ENCODE peak calls at places on chromosomes 12 and 14, in five cellular contexts. One of them, this sample, is unnamed.
A peak's percentile ranks its signal among the peaks of the same experiment; 100 is the strongest.

GRCh38 chr14:36605506-36605857 is 23.1 kb upstream of the NKX2-8 start:
- DNase-seq in GM10248: no peak
- DNase-seq in AG04450: no peak
- DNase-seq in fibroblast of villous mesenchyme: no peak
- DNase-seq in stomach: no peak
- DNase-seq in this sample: no peak

GRCh38 chr12:11941601-11942360 is 129.0 kb upstream of the BCL2L14 start:
- DNase-seq in fibroblast of villous mesenchyme: peak; percentile 23
- DNase-seq in AG04450: peak; percentile 20
- DNase-seq in stomach: peak; percentile 50
- DNase-seq in GM10248: no peak
- DNase-seq in this sample: no peak

GRCh38 chr14:100807979-100808734 is 17.8 kb upstream of the MEG3 start:
- DNase-seq in stomach: no peak
- DNase-seq in AG04450: no peak
- DNase-seq in fibroblast of villous mesenchyme: no peak
- DNase-seq in GM10248: no peak
- DNase-seq in this sample: no peak

GRCh38 chr12:101045486-101046474 is 164.3 kb downstream of the SLC5A8 start:
- DNase-seq in AG04450: no peak
- DNase-seq in stomach: no peak
- DNase-seq in GM10248: no peak
- DNase-seq in fibroblast of villous mesenchyme: no peak
- DNase-seq in this sample: no peak

GRCh38 chr12:96308881-96309280 is 91.4 kb downstream of the CDK17 start:
- DNase-seq in GM10248: no peak
- DNase-seq in stomach: no peak
- DNase-seq in AG04450: no peak
- DNase-seq in fibroblast of villous mesenchyme: peak; percentile 44
- DNase-seq in this sample: no peak

GRCh38 chr12:130967631-130968030 is 13.9 kb downstream of the ADGRD1 start:
- DNase-seq in fibroblast of villous mesenchyme: no peak
- DNase-seq in stomach: no peak
- DNase-seq in GM10248: no peak
- DNase-seq in AG04450: no peak
- DNase-seq in this sample: no peak

GRCh38 chr14:74018029-74018703 is 922 bp downstream of the ENTPD5 start:
- DNase-seq in AG04450: no peak
- DNase-seq in fibroblast of villous mesenchyme: peak; percentile 70
- DNase-seq in stomach: no peak
- DNase-seq in GM10248: peak; percentile 47
- DNase-seq in this sample: peak; percentile 54

GRCh38 chr12:19695244-19696098 is 256.2 kb downstream of the AEBP2 start:
- DNase-seq in fibroblast of villous mesenchyme: peak; percentile 12
- DNase-seq in stomach: no peak
- DNase-seq in AG04450: no peak
- DNase-seq in GM10248: no peak
- DNase-seq in this sample: no peak

GRCh38 chr14:37598973-37599526 is 3.6 kb downstream of the TTC6 start:
- DNase-seq in AG04450: no peak
- DNase-seq in fibroblast of villous mesenchyme: no peak
- DNase-seq in stomach: no peak
- DNase-seq in GM10248: no peak
- DNase-seq in this sample: no peak

GRCh38 chr14:55332654-55333570 is 61.7 kb downstream of the FBXO34 start:
- DNase-seq in stomach: no peak
- DNase-seq in GM10248: no peak
- DNase-seq in fibroblast of villous mesenchyme: peak; percentile 64
- DNase-seq in AG04450: no peak
- DNase-seq in this sample: no peak

GRCh38 chr12:2384533-2385328 is 331.9 kb downstream of the CACNA1C start:
- DNase-seq in fibroblast of villous mesenchyme: peak; percentile 88
- DNase-seq in AG04450: peak; percentile 53
- DNase-seq in GM10248: no peak
- DNase-seq in stomach: no peak
- DNase-seq in this sample: no peak

GRCh38 chr12:127455347-127456265 is 811.4 kb upstream of the TMEM132C start:
- DNase-seq in GM10248: no peak
- DNase-seq in stomach: no peak
- DNase-seq in AG04450: no peak
- DNase-seq in fibroblast of villous mesenchyme: no peak
- DNase-seq in this sample: peak; percentile 33

GRCh38 chr12:127445583-127445982 is 821.4 kb upstream of the TMEM132C start:
- DNase-seq in fibroblast of villous mesenchyme: peak; percentile 7
- DNase-seq in AG04450: no peak
- DNase-seq in stomach: no peak
- DNase-seq in GM10248: no peak
- DNase-seq in this sample: no peak

DNA sequence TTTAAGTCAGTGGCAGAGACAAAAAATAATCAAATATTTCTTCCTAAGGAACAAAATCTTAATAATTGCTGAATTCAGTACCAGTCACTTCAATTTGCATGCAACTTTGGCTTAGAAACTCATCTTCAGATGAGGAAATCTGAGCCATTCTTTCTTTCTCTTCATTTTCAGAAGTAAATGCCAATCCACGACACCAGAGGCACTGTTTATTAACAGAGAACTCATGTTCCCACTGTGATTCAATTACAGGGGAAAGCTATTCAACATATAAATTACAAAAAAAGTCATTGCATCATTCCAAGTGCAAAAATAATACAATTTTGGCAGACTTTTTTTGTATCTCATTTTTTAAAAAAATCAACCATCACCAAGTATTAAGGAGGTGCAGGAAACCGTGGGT is 816.1 kb upstream of the TMEM132C start:
- DNase-seq in GM10248: no peak
- DNase-seq in AG04450: no peak
- DNase-seq in fibroblast of villous mesenchyme: no peak
- DNase-seq in stomach: no peak
- DNase-seq in this sample: no peak
- TF ChIP-seq CTCF in GM10248: no peak
- TF ChIP-seq CTCF in AG04450: no peak
- TF ChIP-seq CTCF in fibroblast of villous mesenchyme: no peak
- TF ChIP-seq CTCF in stomach: no peak
- TF ChIP-seq CTCF in this sample: no peak

DNA sequence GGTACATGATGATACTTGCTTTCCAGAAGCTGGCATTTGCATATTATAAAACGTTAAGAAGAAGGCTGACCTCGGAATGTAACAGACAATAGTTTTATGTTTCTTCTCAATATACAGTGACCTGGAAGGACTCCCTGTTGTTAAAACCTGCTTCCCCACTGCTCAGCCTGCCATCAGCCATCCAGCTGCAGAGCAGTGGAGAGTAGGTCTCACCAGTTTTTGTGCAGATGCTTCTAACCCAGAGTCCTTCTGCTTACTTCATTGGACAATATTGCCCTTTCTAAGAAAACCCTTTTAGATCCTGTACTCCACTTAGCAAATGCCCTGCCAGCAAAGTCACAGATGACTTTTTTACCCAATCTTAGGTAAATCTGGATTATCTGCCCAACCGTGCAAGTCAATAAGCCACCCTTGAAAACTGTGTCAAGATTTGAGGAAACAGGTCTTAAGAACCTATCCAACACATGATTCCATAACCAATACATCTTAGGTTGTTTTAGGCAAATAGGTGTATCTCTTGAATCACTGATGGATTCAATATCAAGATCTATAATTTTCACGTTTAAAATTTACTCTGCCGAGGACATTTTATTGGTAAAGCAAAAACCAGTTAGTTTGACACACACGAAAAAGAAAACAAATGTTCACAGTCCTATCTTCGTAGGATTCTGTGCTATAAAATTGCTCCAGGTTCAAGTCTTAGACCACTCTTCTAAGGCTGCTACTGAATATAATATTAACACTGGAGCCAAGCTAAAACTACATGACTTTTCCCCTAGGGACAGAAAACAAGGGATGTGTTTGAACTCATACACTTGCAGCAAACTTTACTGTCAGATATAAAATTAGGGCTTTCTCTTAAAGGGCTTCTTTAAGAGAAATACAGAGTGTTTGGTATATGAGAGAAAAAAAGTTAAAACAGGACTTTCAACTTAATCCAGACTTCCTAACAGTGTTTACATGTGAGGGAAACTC is 5.7 kb downstream of the PHLDA1 start:
- DNase-seq in fibroblast of villous mesenchyme: peak; percentile 47
- DNase-seq in stomach: no peak
- DNase-seq in AG04450: no peak
- DNase-seq in GM10248: no peak
- DNase-seq in this sample: no peak
- TF ChIP-seq CTCF in fibroblast of villous mesenchyme: no peak
- TF ChIP-seq CTCF in stomach: no peak
- TF ChIP-seq CTCF in AG04450: no peak
- TF ChIP-seq CTCF in GM10248: no peak
- TF ChIP-seq CTCF in this sample: no peak

DNA sequence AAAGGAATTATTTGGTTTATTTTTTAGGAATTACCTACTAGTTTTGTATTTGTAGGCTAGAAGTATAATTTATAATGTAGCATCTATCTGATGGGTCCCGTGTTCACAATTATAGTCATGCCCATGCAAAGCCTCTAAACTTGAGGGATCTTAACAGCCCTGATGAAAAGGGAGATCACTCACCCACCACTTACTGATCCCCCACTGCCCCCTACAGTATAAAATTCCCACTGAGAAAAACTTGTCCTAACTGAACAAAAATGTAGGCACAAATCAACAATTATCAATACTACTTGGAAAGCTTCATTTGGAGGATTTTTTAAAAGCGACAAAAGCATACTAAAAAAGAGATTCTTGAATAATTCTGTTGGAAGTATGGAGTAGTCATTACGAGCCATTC is 21.0 kb downstream of the WIF1 start:
- DNase-seq in GM10248: no peak
- DNase-seq in stomach: no peak
- DNase-seq in fibroblast of villous mesenchyme: no peak
- DNase-seq in AG04450: no peak
- DNase-seq in this sample: no peak
- TF ChIP-seq CTCF in GM10248: no peak
- TF ChIP-seq CTCF in stomach: no peak
- TF ChIP-seq CTCF in fibroblast of villous mesenchyme: peak; percentile 25
- TF ChIP-seq CTCF in AG04450: peak; percentile 28
- TF ChIP-seq CTCF in this sample: no peak

GRCh38 chr14:104003616-104004015 is 61.3 kb upstream of the RD3L start:
- DNase-seq in GM10248: no peak
- DNase-seq in stomach: no peak
- DNase-seq in AG04450: no peak
- DNase-seq in fibroblast of villous mesenchyme: no peak
- DNase-seq in this sample: no peak

GRCh38 chr14:103998027-103998426 is 55.7 kb upstream of the RD3L start:
- DNase-seq in AG04450: no peak
- DNase-seq in GM10248: no peak
- DNase-seq in stomach: no peak
- DNase-seq in fibroblast of villous mesenchyme: no peak
- DNase-seq in this sample: no peak

GRCh38 chr14:103997391-103997790 is 55.1 kb upstream of the RD3L start:
- DNase-seq in GM10248: no peak
- DNase-seq in AG04450: no peak
- DNase-seq in fibroblast of villous mesenchyme: no peak
- DNase-seq in stomach: no peak
- DNase-seq in this sample: no peak

GRCh38 chr14:103999795-104000440 is 57.6 kb upstream of the RD3L start:
- DNase-seq in fibroblast of villous mesenchyme: no peak
- DNase-seq in AG04450: no peak
- DNase-seq in GM10248: no peak
- DNase-seq in stomach: no peak
- DNase-seq in this sample: no peak

GRCh38 chr14:104001003-104001402 is 58.7 kb upstream of the RD3L start:
- DNase-seq in GM10248: no peak
- DNase-seq in fibroblast of villous mesenchyme: no peak
- DNase-seq in stomach: no peak
- DNase-seq in AG04450: no peak
- DNase-seq in this sample: no peak
- TF ChIP-seq CTCF in GM10248: no peak
- TF ChIP-seq CTCF in fibroblast of villous mesenchyme: peak; percentile 3
- TF ChIP-seq CTCF in stomach: no peak
- TF ChIP-seq CTCF in AG04450: no peak
- TF ChIP-seq CTCF in this sample: no peak

GRCh38 chr14:105088812-105089745 is 23.8 kb upstream of the GPR132 start:
- DNase-seq in GM10248: no peak
- DNase-seq in stomach: peak; percentile 22
- DNase-seq in AG04450: no peak
- DNase-seq in fibroblast of villous mesenchyme: no peak
- DNase-seq in this sample: no peak
- TF ChIP-seq CTCF in GM10248: no peak
- TF ChIP-seq CTCF in stomach: no peak
- TF ChIP-seq CTCF in AG04450: no peak
- TF ChIP-seq CTCF in fibroblast of villous mesenchyme: no peak
- TF ChIP-seq CTCF in this sample: no peak